ENCODE peak calls at places on chromosomes 11 and 22, in ten cellular contexts. One of them, this sample, is unnamed.

GRCh38 chr22:24834845-24835570 is 29.0 kb downstream of the SGSM1 start:
- DNase-seq in iris pigment epithelial cell: peak; percentile 38
- DNase-seq in midbrain: no peak
- DNase-seq in foreskin melanocyte: no peak
- DNase-seq in LoVo: no peak
- DNase-seq in M059J: no peak
- DNase-seq in EH: no peak
- DNase-seq in NCI-H524: peak; percentile 65
- DNase-seq in NCI-H460: no peak
- DNase-seq in choroid plexus epithelial cell: peak; percentile 31
- DNase-seq in this sample: peak; percentile 15

GRCh38 chr11:7759010-7759409 is 37.7 kb downstream of the OR5P2 start:
- DNase-seq in NCI-H460: no peak
- DNase-seq in midbrain: no peak
- DNase-seq in choroid plexus epithelial cell: no peak
- DNase-seq in M059J: peak; percentile 51
- DNase-seq in foreskin melanocyte: no peak
- DNase-seq in NCI-H524: no peak
- DNase-seq in LoVo: no peak
- DNase-seq in EH: no peak
- DNase-seq in iris pigment epithelial cell: no peak
- DNase-seq in this sample: no peak

GRCh38 chr22:21796863-21797262 is 61.3 kb upstream of the YPEL1 start:
- DNase-seq in foreskin melanocyte: peak; percentile 20
- DNase-seq in midbrain: peak; percentile 74
- DNase-seq in NCI-H524: peak; percentile 73
- DNase-seq in NCI-H460: no peak
- DNase-seq in LoVo: no peak
- DNase-seq in M059J: no peak
- DNase-seq in iris pigment epithelial cell: no peak
- DNase-seq in choroid plexus epithelial cell: no peak
- DNase-seq in EH: no peak
- DNase-seq in this sample: no peak

GRCh38 chr11:12517306-12517705 is 139.9 kb downstream of the PARVA start:
- DNase-seq in EH: no peak
- DNase-seq in choroid plexus epithelial cell: no peak
- DNase-seq in LoVo: no peak
- DNase-seq in M059J: no peak
- DNase-seq in NCI-H524: no peak
- DNase-seq in NCI-H460: no peak
- DNase-seq in midbrain: no peak
- DNase-seq in iris pigment epithelial cell: no peak
- DNase-seq in foreskin melanocyte: no peak
- DNase-seq in this sample: no peak

GRCh38 chr22:43110444-43110926 is at the start of gene BIK:
- DNase-seq in LoVo: peak; percentile 53
- DNase-seq in EH: peak; percentile 34
- DNase-seq in midbrain: no peak
- DNase-seq in NCI-H524: peak; percentile 67
- DNase-seq in iris pigment epithelial cell: no peak
- DNase-seq in NCI-H460: peak; percentile 14
- DNase-seq in choroid plexus epithelial cell: no peak
- DNase-seq in foreskin melanocyte: peak; percentile 50
- DNase-seq in M059J: peak; percentile 47
- DNase-seq in this sample: peak; percentile 9

GRCh38 chr11:88266157-88266556 is 71.4 kb downstream of the CTSC start:
- DNase-seq in LoVo: no peak
- DNase-seq in choroid plexus epithelial cell: no peak
- DNase-seq in midbrain: no peak
- DNase-seq in EH: no peak
- DNase-seq in iris pigment epithelial cell: no peak
- DNase-seq in M059J: no peak
- DNase-seq in NCI-H460: no peak
- DNase-seq in foreskin melanocyte: no peak
- DNase-seq in NCI-H524: no peak
- DNase-seq in this sample: no peak

GRCh38 chr11:94650756-94651155 is 83.6 kb downstream of the PIWIL4 start:
- DNase-seq in LoVo: no peak
- DNase-seq in midbrain: no peak
- DNase-seq in iris pigment epithelial cell: peak; percentile 86
- DNase-seq in choroid plexus epithelial cell: peak; percentile 76
- DNase-seq in NCI-H524: no peak
- DNase-seq in NCI-H460: no peak
- DNase-seq in foreskin melanocyte: no peak
- DNase-seq in M059J: no peak
- DNase-seq in EH: peak; percentile 94
- DNase-seq in this sample: no peak

GRCh38 chr11:1705121-1706052 is 8.4 kb downstream of the KRTAP5-6 start:
- DNase-seq in choroid plexus epithelial cell: peak; percentile 5
- DNase-seq in midbrain: no peak
- DNase-seq in LoVo: peak; percentile 33
- DNase-seq in EH: peak; percentile 5
- DNase-seq in NCI-H460: no peak
- DNase-seq in foreskin melanocyte: no peak
- DNase-seq in M059J: peak; percentile 96
- DNase-seq in iris pigment epithelial cell: peak; percentile 20
- DNase-seq in NCI-H524: no peak
- DNase-seq in this sample: no peak

GRCh38 chr11:35602979-35603378 is 15.3 kb upstream of the FJX1 start:
- DNase-seq in choroid plexus epithelial cell: no peak
- DNase-seq in iris pigment epithelial cell: no peak
- DNase-seq in midbrain: no peak
- DNase-seq in NCI-H524: no peak
- DNase-seq in EH: no peak
- DNase-seq in M059J: no peak
- DNase-seq in NCI-H460: no peak
- DNase-seq in foreskin melanocyte: no peak
- DNase-seq in LoVo: no peak
- DNase-seq in this sample: no peak

GRCh38 chr22:43505896-43506295 is 94.1 kb downstream of the MPPED1 start:
- DNase-seq in iris pigment epithelial cell: no peak
- DNase-seq in NCI-H460: no peak
- DNase-seq in midbrain: no peak
- DNase-seq in choroid plexus epithelial cell: no peak
- DNase-seq in M059J: no peak
- DNase-seq in LoVo: no peak
- DNase-seq in foreskin melanocyte: no peak
- DNase-seq in EH: no peak
- DNase-seq in NCI-H524: no peak
- DNase-seq in this sample: no peak